ENCODE peak calls at places on chromosomes 7 and 10, in six cellular contexts. R is substantia nigra; P is glutamatergic neuron; K is activated CD8-positive, alpha-beta T cell treated with anti-CD3 and anti-CD28 coated beads for 36 hours; S is NCI-H1417; O is memory B cell. T is an unnamed sample.

GRCh38 chr10:178208-178607 is 43.0 kb downstream of the ZMYND11 start:
- DNase-seq in R (no peak), P (no peak), K (no peak), S (peak; percentile 33), O (no peak), T (peak; percentile 34)

GRCh38 chr7:98335411-98335977 is 54.0 kb downstream of the BRI3 start:
- DNase-seq in R (no peak), P (no peak), K (no peak), S (no peak), O (no peak), T (no peak)

GRCh38 chr10:74556072-74556705 is 270.2 kb upstream of the KAT6B start:
- DNase-seq in R (no peak), P (no peak), K (no peak), S (no peak), O (no peak), T (no peak)

GRCh38 chr10:37488792-37489657 is 363.6 kb downstream of the ANKRD30A start:
- DNase-seq in R (no peak), P (no peak), K (no peak), S (no peak), O (no peak), T (no peak)

GRCh38 chr10:132869621-132870020 is 72.7 kb downstream of the CFAP46 start:
- DNase-seq in R (no peak), P (no peak), K (no peak), S (no peak), O (no peak), T (no peak)

GRCh38 chr10:51297438-51297837 is 223.2 kb downstream of the PRKG1 start:
- DNase-seq in R (no peak), P (no peak), K (no peak), S (no peak), O (no peak), T (no peak)

GRCh38 chr10:18178862-18179483 is 38.7 kb downstream of the CACNB2 start:
- DNase-seq in R (no peak), P (no peak), K (no peak), S (no peak), O (no peak), T (no peak)

GRCh38 chr7:96236198-96237039 is 85.5 kb downstream of the SLC25A13 start:
- DNase-seq in R (no peak), P (no peak), K (no peak), S (peak; percentile 22), O (no peak), T (no peak)

GRCh38 chr7:22238354-22239311 is 118.3 kb downstream of the RAPGEF5 start:
- DNase-seq in R (no peak), P (no peak), K (no peak), S (no peak), O (no peak), T (no peak)

GRCh38 chr7:81195033-81195432 is 276.2 kb upstream of the SEMA3C start:
- DNase-seq in R (no peak), P (no peak), K (no peak), S (no peak), O (no peak), T (no peak)

GRCh38 chr10:101071885-101072433 is 10.2 kb downstream of the KAZALD1 start:
- DNase-seq in R (no peak), P (peak; percentile 36), K (no peak), S (no peak), O (no peak), T (no peak)

GRCh38 chr7:86937499-86937898 is 122.0 kb downstream of the ELAPOR2 start:
- DNase-seq in R (no peak), P (no peak), K (no peak), S (no peak), O (no peak), T (no peak)

GRCh38 chr7:138226001-138226476 is 149.8 kb downstream of the AKR1D1 start:
- DNase-seq in R (peak; percentile 1), P (no peak), K (no peak), S (no peak), O (no peak), T (no peak)

GRCh38 chr10:124912052-124912435 is 29.9 kb upstream of the ZRANB1 start:
- DNase-seq in R (no peak), P (no peak), K (no peak), S (no peak), O (no peak), T (no peak)

GRCh38 chr10:48607356-48608278 is 2.7 kb upstream of the ARHGAP22 start:
- DNase-seq in R (no peak), P (no peak), K (no peak), S (peak; percentile 37), O (no peak), T (no peak)

GRCh38 chr7:43041105-43041504 is 71.3 kb upstream of the HECW1 start:
- DNase-seq in R (no peak), P (no peak), K (no peak), S (no peak), O (no peak), T (no peak)

GRCh38 chr7:2978403-2978802 is 65.3 kb downstream of the CARD11 start:
- DNase-seq in R (no peak), P (no peak), K (peak; percentile 98), S (no peak), O (peak; percentile 79), T (peak; percentile 95)

GRCh38 chr7:82443801-82444219 is 233 bp upstream of the CACNA2D1 start:
- DNase-seq in R (peak; percentile 65), P (peak; percentile 88), K (no peak), S (peak; percentile 99), O (no peak), T (peak; percentile 50)

GRCh38 chr10:79487296-79488194 is 24.8 kb upstream of the EIF5AL1 start:
- DNase-seq in R (peak; percentile 29), P (peak; percentile 82), K (peak; percentile 48), S (peak; percentile 45), O (peak; percentile 37), T (peak; percentile 64)

GRCh38 chr7:100946766-100947365 is 2.5 kb upstream of the MUC3A start:
- DNase-seq in R (no peak), P (no peak), K (no peak), S (no peak), O (no peak), T (no peak)

GRCh38 chr7:82323806-82324205 is 119.8 kb downstream of the CACNA2D1 start:
- DNase-seq in R (no peak), P (no peak), K (no peak), S (no peak), O (no peak), T (no peak)

GRCh38 chr10:73842349-73842748 is 31.0 kb upstream of the NDST2 start:
- DNase-seq in R (no peak), P (no peak), K (no peak), S (no peak), O (no peak), T (no peak)

GRCh38 chr10:58856508-58857240 is 319.8 kb upstream of the PHYHIPL start:
- DNase-seq in R (no peak), P (no peak), K (no peak), S (no peak), O (no peak), T (no peak)

GRCh38 chr7:32577421-32577820 is 82.1 kb downstream of the AVL9 start:
- DNase-seq in R (no peak), P (no peak), K (no peak), S (no peak), O (no peak), T (no peak)

GRCh38 chr7:11191574-11192220 is 218.0 kb downstream of the PHF14 start:
- DNase-seq in R (no peak), P (no peak), K (no peak), S (peak; percentile 23), O (no peak), T (no peak)

GRCh38 chr7:3559178-3559765 is 258.2 kb downstream of the SDK1 start:
- DNase-seq in R (no peak), P (no peak), K (peak; percentile 5), S (peak; percentile 60), O (no peak), T (no peak)

GRCh38 chr7:134778941-134779740 is at the start of gene CALD1:
- DNase-seq in R (no peak), P (peak; percentile 65), K (no peak), S (no peak), O (no peak), T (peak; percentile 22)

GRCh38 chr7:1056006-1056784 is 11.8 kb downstream of the GPR146 start:
- DNase-seq in R (no peak), P (no peak), K (no peak), S (peak; percentile 79), O (no peak), T (no peak)

GRCh38 chr7:158740013-158740656 is 35.5 kb upstream of the NCAPG2 start:
- DNase-seq in R (no peak), P (no peak), K (no peak), S (no peak), O (no peak), T (no peak)

GRCh38 chr10:10213237-10213636 is 804.4 kb upstream of the CELF2 start:
- DNase-seq in R (no peak), P (no peak), K (no peak), S (no peak), O (no peak), T (peak; percentile 74)

GRCh38 chr7:27172823-27173411 is 1.2 kb downstream of the HOXA10 start:
- DNase-seq in R (no peak), P (peak; percentile 50), K (no peak), S (peak; percentile 89), O (no peak), T (no peak)

GRCh38 chr10:62527019-62527827 is 153.1 kb downstream of the ZNF365 start:
- DNase-seq in R (no peak), P (no peak), K (peak; percentile 19), S (no peak), O (peak; percentile 54), T (peak; percentile 39)

GRCh38 chr10:47046321-47047126 is 135.3 kb downstream of the PTPN20 start:
- DNase-seq in R (no peak), P (no peak), K (no peak), S (no peak), O (no peak), T (no peak)